ENCODE peak calls at places on chromosomes 4 and X, in seven cellular contexts. One of them, this sample, is unnamed.

GRCh38 chr4:186190456-186191265 is 706 bp upstream of the CYP4V2 start:
- DNase-seq in lower leg skin: peak
- DNase-seq in B cell: peak
- DNase-seq in stomach: no peak
- DNase-seq in natural killer cell: peak
- DNase-seq in upper lobe of right lung: peak
- DNase-seq in OCI-LY7: peak
- DNase-seq in this sample: no peak

GRCh38 chr4:37246891-37247290 is 2.3 kb downstream of the NWD2 start:
- DNase-seq in lower leg skin: no peak
- DNase-seq in B cell: no peak
- DNase-seq in stomach: no peak
- DNase-seq in natural killer cell: no peak
- DNase-seq in upper lobe of right lung: no peak
- DNase-seq in OCI-LY7: no peak
- DNase-seq in this sample: no peak

GRCh38 chr4:6180841-6181631 is 19.3 kb downstream of the JAKMIP1 start:
- DNase-seq in lower leg skin: no peak
- DNase-seq in B cell: no peak
- DNase-seq in stomach: no peak
- DNase-seq in natural killer cell: peak
- DNase-seq in upper lobe of right lung: no peak
- DNase-seq in OCI-LY7: peak
- DNase-seq in this sample: no peak

GRCh38 chrX:154714925-154715324 is 36.0 kb downstream of the GAB3 start:
- DNase-seq in lower leg skin: no peak
- DNase-seq in B cell: peak
- DNase-seq in stomach: no peak
- DNase-seq in natural killer cell: no peak
- DNase-seq in upper lobe of right lung: no peak
- DNase-seq in OCI-LY7: peak
- DNase-seq in this sample: no peak

GRCh38 chr4:92163348-92163747 is 140.4 kb upstream of the GRID2 start:
- DNase-seq in lower leg skin: no peak
- DNase-seq in B cell: no peak
- DNase-seq in stomach: no peak
- DNase-seq in natural killer cell: no peak
- DNase-seq in upper lobe of right lung: no peak
- DNase-seq in OCI-LY7: peak
- DNase-seq in this sample: no peak

GRCh38 chr4:30840571-30840970 is 120.4 kb downstream of the PCDH7 start:
- DNase-seq in lower leg skin: no peak
- DNase-seq in B cell: no peak
- DNase-seq in stomach: no peak
- DNase-seq in natural killer cell: no peak
- DNase-seq in upper lobe of right lung: no peak
- DNase-seq in OCI-LY7: no peak
- DNase-seq in this sample: no peak

GRCh38 chr4:71186566-71187398 is 152.0 kb upstream of the SLC4A4 start:
- DNase-seq in lower leg skin: no peak
- DNase-seq in B cell: peak
- DNase-seq in stomach: peak
- DNase-seq in natural killer cell: peak
- DNase-seq in upper lobe of right lung: peak
- DNase-seq in OCI-LY7: no peak
- DNase-seq in this sample: peak

GRCh38 chr4:57158221-57158620 is 48.0 kb upstream of the IGFBP7 start:
- DNase-seq in lower leg skin: no peak
- DNase-seq in B cell: no peak
- DNase-seq in stomach: no peak
- DNase-seq in natural killer cell: no peak
- DNase-seq in upper lobe of right lung: no peak
- DNase-seq in OCI-LY7: no peak
- DNase-seq in this sample: no peak

GRCh38 chrX:131734621-131735020 is 190.7 kb downstream of the OR13H1 start:
- DNase-seq in lower leg skin: no peak
- DNase-seq in B cell: no peak
- DNase-seq in stomach: peak
- DNase-seq in natural killer cell: no peak
- DNase-seq in upper lobe of right lung: no peak
- DNase-seq in OCI-LY7: no peak
- DNase-seq in this sample: no peak

GRCh38 chrX:148069759-148070503 is 88.8 kb downstream of the FMR1NB start:
- DNase-seq in lower leg skin: no peak
- DNase-seq in B cell: no peak
- DNase-seq in stomach: no peak
- DNase-seq in natural killer cell: no peak
- DNase-seq in upper lobe of right lung: no peak
- DNase-seq in OCI-LY7: peak
- DNase-seq in this sample: no peak

GRCh38 chr4:154807042-154807630 is 26.1 kb downstream of the RBM46 start:
- DNase-seq in lower leg skin: no peak
- DNase-seq in B cell: no peak
- DNase-seq in stomach: no peak
- DNase-seq in natural killer cell: no peak
- DNase-seq in upper lobe of right lung: no peak
- DNase-seq in OCI-LY7: peak
- DNase-seq in this sample: no peak

GRCh38 chr4:98203406-98204235 is 57.6 kb upstream of the RAP1GDS1 start:
- DNase-seq in lower leg skin: no peak
- DNase-seq in B cell: peak
- DNase-seq in stomach: no peak
- DNase-seq in natural killer cell: no peak
- DNase-seq in upper lobe of right lung: no peak
- DNase-seq in OCI-LY7: no peak
- DNase-seq in this sample: no peak

GRCh38 chrX:101485212-101486064 is at the start of gene ARMCX4:
- DNase-seq in lower leg skin: peak
- DNase-seq in B cell: no peak
- DNase-seq in stomach: peak
- DNase-seq in natural killer cell: no peak
- DNase-seq in upper lobe of right lung: peak
- DNase-seq in OCI-LY7: no peak
- DNase-seq in this sample: peak

GRCh38 chr4:118005883-118006282 is 28.4 kb upstream of the NDST3 start:
- DNase-seq in lower leg skin: no peak
- DNase-seq in B cell: no peak
- DNase-seq in stomach: no peak
- DNase-seq in natural killer cell: no peak
- DNase-seq in upper lobe of right lung: no peak
- DNase-seq in OCI-LY7: no peak
- DNase-seq in this sample: no peak

GRCh38 chr4:47786958-47787370 is 50.9 kb downstream of the CORIN start:
- DNase-seq in lower leg skin: no peak
- DNase-seq in B cell: no peak
- DNase-seq in stomach: no peak
- DNase-seq in natural killer cell: no peak
- DNase-seq in upper lobe of right lung: no peak
- DNase-seq in OCI-LY7: no peak
- DNase-seq in this sample: no peak

GRCh38 chr4:139454111-139454600 is at the start of gene RAB33B:
- DNase-seq in lower leg skin: peak
- DNase-seq in B cell: no peak
- DNase-seq in stomach: no peak
- DNase-seq in natural killer cell: no peak
- DNase-seq in upper lobe of right lung: no peak
- DNase-seq in OCI-LY7: peak
- DNase-seq in this sample: no peak

GRCh38 chr4:87116230-87116629 is 104.2 kb downstream of the KLHL8 start:
- DNase-seq in lower leg skin: no peak
- DNase-seq in B cell: no peak
- DNase-seq in stomach: no peak
- DNase-seq in natural killer cell: no peak
- DNase-seq in upper lobe of right lung: no peak
- DNase-seq in OCI-LY7: no peak
- DNase-seq in this sample: no peak

GRCh38 chrX:71085900-71086299 is 9.8 kb upstream of the FOXO4 start:
- DNase-seq in lower leg skin: no peak
- DNase-seq in B cell: no peak
- DNase-seq in stomach: no peak
- DNase-seq in natural killer cell: no peak
- DNase-seq in upper lobe of right lung: no peak
- DNase-seq in OCI-LY7: no peak
- DNase-seq in this sample: no peak

GRCh38 chr4:111641813-111642579 is 503.3 kb upstream of the FAM241A start:
- DNase-seq in lower leg skin: peak
- DNase-seq in B cell: no peak
- DNase-seq in stomach: peak
- DNase-seq in natural killer cell: no peak
- DNase-seq in upper lobe of right lung: no peak
- DNase-seq in OCI-LY7: peak
- DNase-seq in this sample: no peak

GRCh38 chr4:4430492-4431195 is 43.7 kb downstream of the NSG1 start:
- DNase-seq in lower leg skin: no peak
- DNase-seq in B cell: no peak
- DNase-seq in stomach: no peak
- DNase-seq in natural killer cell: peak
- DNase-seq in upper lobe of right lung: no peak
- DNase-seq in OCI-LY7: peak
- DNase-seq in this sample: no peak

GRCh38 chr4:86013623-86014022 is 346.2 kb downstream of the MAPK10 start:
- DNase-seq in lower leg skin: no peak
- DNase-seq in B cell: no peak
- DNase-seq in stomach: no peak
- DNase-seq in natural killer cell: no peak
- DNase-seq in upper lobe of right lung: no peak
- DNase-seq in OCI-LY7: no peak
- DNase-seq in this sample: no peak

GRCh38 chr4:135204311-135204710 is 1002.7 kb upstream of the PABPC4L start:
- DNase-seq in lower leg skin: no peak
- DNase-seq in B cell: no peak
- DNase-seq in stomach: no peak
- DNase-seq in natural killer cell: no peak
- DNase-seq in upper lobe of right lung: no peak
- DNase-seq in OCI-LY7: no peak
- DNase-seq in this sample: no peak

GRCh38 chr4:173252024-173252935 is 81.9 kb downstream of the HMGB2 start:
- DNase-seq in lower leg skin: peak
- DNase-seq in B cell: no peak
- DNase-seq in stomach: peak
- DNase-seq in natural killer cell: no peak
- DNase-seq in upper lobe of right lung: no peak
- DNase-seq in OCI-LY7: peak
- DNase-seq in this sample: no peak

GRCh38 chr4:158863296-158863695 is 94.5 kb downstream of the FNIP2 start:
- DNase-seq in lower leg skin: no peak
- DNase-seq in B cell: no peak
- DNase-seq in stomach: no peak
- DNase-seq in natural killer cell: no peak
- DNase-seq in upper lobe of right lung: no peak
- DNase-seq in OCI-LY7: no peak
- DNase-seq in this sample: no peak

GRCh38 chr4:89305712-89306437 is 1.7 kb downstream of the GPRIN3 start:
- DNase-seq in lower leg skin: no peak
- DNase-seq in B cell: no peak
- DNase-seq in stomach: no peak
- DNase-seq in natural killer cell: no peak
- DNase-seq in upper lobe of right lung: no peak
- DNase-seq in OCI-LY7: no peak
- DNase-seq in this sample: no peak

GRCh38 chrX:129609395-129609794 is 45.4 kb downstream of the APLN start:
- DNase-seq in lower leg skin: no peak
- DNase-seq in B cell: no peak
- DNase-seq in stomach: no peak
- DNase-seq in natural killer cell: no peak
- DNase-seq in upper lobe of right lung: no peak
- DNase-seq in OCI-LY7: no peak
- DNase-seq in this sample: no peak
- TF ChIP-seq CTCF in lower leg skin: no peak
- TF ChIP-seq CTCF in B cell: no peak
- TF ChIP-seq CTCF in stomach: no peak
- TF ChIP-seq CTCF in natural killer cell: no peak
- TF ChIP-seq CTCF in upper lobe of right lung: no peak
- TF ChIP-seq CTCF in OCI-LY7: peak
- TF ChIP-seq CTCF in this sample: no peak

DNA sequence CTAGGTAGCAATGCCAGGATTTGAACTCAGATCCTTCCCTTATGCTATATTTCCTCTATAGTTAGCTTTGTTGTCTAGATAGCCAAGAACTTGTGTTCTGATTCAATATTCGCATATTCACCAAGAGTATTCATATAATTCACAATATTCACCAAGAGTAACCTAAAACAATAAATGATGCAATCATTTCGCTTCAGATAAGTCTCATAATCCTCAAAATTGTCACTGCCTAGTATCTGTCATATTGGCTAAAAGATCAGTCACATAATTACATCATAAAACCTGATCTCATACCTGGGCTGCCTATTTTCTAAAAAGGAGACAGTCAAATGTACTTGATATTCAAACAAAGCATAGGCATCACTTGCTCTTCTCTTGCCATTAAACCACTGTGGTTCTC is 199.7 kb upstream of the CPEB2 start:
- DNase-seq in lower leg skin: no peak
- DNase-seq in B cell: no peak
- DNase-seq in stomach: no peak
- DNase-seq in natural killer cell: no peak
- DNase-seq in upper lobe of right lung: no peak
- DNase-seq in OCI-LY7: no peak
- DNase-seq in this sample: no peak
- TF ChIP-seq CTCF in lower leg skin: no peak
- TF ChIP-seq CTCF in B cell: no peak
- TF ChIP-seq CTCF in stomach: no peak
- TF ChIP-seq CTCF in natural killer cell: no peak
- TF ChIP-seq CTCF in upper lobe of right lung: no peak
- TF ChIP-seq CTCF in OCI-LY7: no peak
- TF ChIP-seq CTCF in this sample: no peak

GRCh38 chrX:96181571-96181970 is 503.1 kb upstream of the DIAPH2 start:
- DNase-seq in lower leg skin: no peak
- DNase-seq in B cell: no peak
- DNase-seq in stomach: no peak
- DNase-seq in natural killer cell: no peak
- DNase-seq in upper lobe of right lung: no peak
- DNase-seq in OCI-LY7: no peak
- DNase-seq in this sample: no peak
- TF ChIP-seq CTCF in lower leg skin: no peak
- TF ChIP-seq CTCF in B cell: no peak
- TF ChIP-seq CTCF in stomach: no peak
- TF ChIP-seq CTCF in natural killer cell: no peak
- TF ChIP-seq CTCF in upper lobe of right lung: no peak
- TF ChIP-seq CTCF in OCI-LY7: no peak
- TF ChIP-seq CTCF in this sample: no peak

GRCh38 chr4:54234497-54235205 is 5.6 kb downstream of the PDGFRA start:
- DNase-seq in lower leg skin: no peak
- DNase-seq in B cell: peak
- DNase-seq in stomach: no peak
- DNase-seq in natural killer cell: no peak
- DNase-seq in upper lobe of right lung: no peak
- DNase-seq in OCI-LY7: no peak
- DNase-seq in this sample: no peak
- TF ChIP-seq CTCF in lower leg skin: no peak
- TF ChIP-seq CTCF in B cell: peak
- TF ChIP-seq CTCF in stomach: no peak
- TF ChIP-seq CTCF in natural killer cell: peak
- TF ChIP-seq CTCF in upper lobe of right lung: no peak
- TF ChIP-seq CTCF in OCI-LY7: peak
- TF ChIP-seq CTCF in this sample: no peak

GRCh38 chr4:73481356-73481755 is at the start of gene AFM:
- DNase-seq in lower leg skin: no peak
- DNase-seq in B cell: no peak
- DNase-seq in stomach: no peak
- DNase-seq in natural killer cell: no peak
- DNase-seq in upper lobe of right lung: no peak
- DNase-seq in OCI-LY7: no peak
- DNase-seq in this sample: no peak
- TF ChIP-seq CTCF in lower leg skin: no peak
- TF ChIP-seq CTCF in B cell: no peak
- TF ChIP-seq CTCF in stomach: no peak
- TF ChIP-seq CTCF in natural killer cell: no peak
- TF ChIP-seq CTCF in upper lobe of right lung: no peak
- TF ChIP-seq CTCF in OCI-LY7: no peak
- TF ChIP-seq CTCF in this sample: no peak